ENCODE peak calls at places on chromosomes 5 and 9, in seven cellular contexts. Y is NCI-H1417 treated with DMSO at 0.1 percent for 48 hours, K is AG08396, X is ELF-1, L is iris pigment epithelial cell, J is fibroblast of the conjunctiva, F is A549. C is an unnamed sample.

GRCh38 chr9:121367651-121368510 is 2.2 kb downstream of the STOM start:
- DNase-seq in X (peak), K (no peak), Y (no peak), F (no peak), J (no peak), L (no peak), C (no peak)

GRCh38 chr5:116573617-116574431 is 799 bp downstream of the SEMA6A start:
- DNase-seq in K (peak), L (peak), F (peak), Y (no peak), X (peak), J (no peak), C (no peak)

GRCh38 chr5:133870661-133871060 is 97.8 kb downstream of the C5orf15 start:
- DNase-seq in F (no peak), J (peak), X (no peak), L (peak), Y (no peak), K (peak), C (no peak)

GRCh38 chr5:164580155-164580554 is 1074.7 kb downstream of the MAT2B start:
- DNase-seq in L (no peak), F (no peak), J (no peak), X (no peak), Y (no peak), K (no peak), C (no peak)

GRCh38 chr5:136518814-136519213 is 153.5 kb upstream of the TRPC7 start:
- DNase-seq in K (no peak), Y (no peak), F (no peak), J (no peak), L (no peak), X (peak), C (no peak)

GRCh38 chr9:36082928-36083327 is 46.2 kb downstream of the RECK start:
- DNase-seq in Y (no peak), X (no peak), F (no peak), K (no peak), J (no peak), L (no peak), C (no peak)

GRCh38 chr9:20593551-20593950 is 28.7 kb downstream of the MLLT3 start:
- DNase-seq in Y (no peak), X (no peak), K (no peak), L (peak), J (peak), F (no peak), C (no peak)

GRCh38 chr9:124852829-124853531 is at the start of gene WDR38:
- DNase-seq in L (peak), J (peak), K (peak), Y (no peak), F (peak), X (peak), C (peak)

GRCh38 chr5:45695011-45695667 is 1.0 kb downstream of the HCN1 start:
- DNase-seq in L (no peak), K (no peak), X (peak), F (no peak), J (no peak), Y (no peak), C (peak)

GRCh38 chr5:35470866-35471265 is 146.8 kb upstream of the SPEF2 start:
- DNase-seq in L (peak), J (no peak), F (no peak), Y (no peak), K (peak), X (peak), C (no peak)

GRCh38 chr9:105393576-105394344 is 54.1 kb upstream of the FSD1L start:
- DNase-seq in L (peak), K (no peak), J (no peak), F (no peak), X (no peak), Y (no peak), C (no peak)

C was measured in 8988T.